ENCODE peak calls at places on chromosomes 7 and 10, in nine cellular contexts. W is DND-41; A is K562; M is WERI-Rb-1; C is CD8-positive, alpha-beta T cell; G is MM.1S; S is left ventricle myocardium inferior; B is psoas muscle; O is upper lobe of right lung. X is an unnamed sample. For H3K27me3, the result is how much of the 10 kb centered on the place peaks cover.

GRCh38 chr10:84117683-84118394 is 21.5 kb upstream of the GHITM start:
- DNase-seq in O (no peak), C (no peak), B (no peak), G (no peak), W (no peak), M (no peak), S (no peak), A (no peak), X (no peak)

GRCh38 chr7:95631545-95631944 is 35.2 kb upstream of the PDK4 start:
- DNase-seq in B (no peak), O (no peak), A (no peak), S (no peak), G (no peak), C (no peak), W (no peak), M (no peak), X (no peak)

GRCh38 chr7:31327071-31327470 is 13.5 kb downstream of the NEUROD6 start:
- DNase-seq in O (no peak), B (no peak), M (no peak), C (no peak), W (no peak), S (no peak), A (no peak), G (no peak), X (no peak)

GRCh38 chr10:62738916-62739315 is 65.6 kb upstream of the ADO start:
- DNase-seq in M (no peak), A (no peak), G (no peak), S (no peak), C (no peak), B (no peak), W (no peak), O (no peak), X (no peak)

GRCh38 chr10:32938554-32939061 is 19.4 kb downstream of the ITGB1 start:
- DNase-seq in B (no peak), M (no peak), W (no peak), G (no peak), A (peak), C (no peak), S (peak), O (no peak), X (no peak)

GRCh38 chr7:121428857-121429489 is 32.9 kb upstream of the FAM3C start:
- DNase-seq in C (no peak), W (no peak), O (no peak), B (no peak), S (no peak), A (no peak), G (no peak), M (no peak), X (no peak)

GRCh38 chr7:149670288-149670687 is 103.1 kb downstream of the ZNF467 start:
- DNase-seq in O (no peak), W (no peak), S (peak), G (no peak), B (no peak), A (no peak), C (no peak), M (no peak), X (no peak)

GRCh38 chr7:46152671-46153070 is 231.6 kb upstream of the IGFBP3 start:
- DNase-seq in B (no peak), C (no peak), M (no peak), A (no peak), O (no peak), G (peak), S (no peak), W (no peak), X (no peak)

GRCh38 chr10:77188511-77188910 is 449.1 kb downstream of the KCNMA1 start:
- DNase-seq in M (no peak), S (no peak), O (no peak), B (no peak), C (no peak), G (no peak), A (no peak), W (no peak), X (no peak)

GRCh38 chr7:127741764-127742375 is 89.9 kb downstream of the SND1 start:
- DNase-seq in A (no peak), B (no peak), S (no peak), C (no peak), G (no peak), W (no peak), O (no peak), M (no peak), X (no peak)

GRCh38 chr10:42942279-42942932 is 134.5 kb upstream of the RET start:
- DNase-seq in B (no peak), M (no peak), A (no peak), C (no peak), G (no peak), S (no peak), W (no peak), O (peak), X (no peak)

GRCh38 chr7:68707146-68707545 is 891.1 kb upstream of the AUTS2 start:
- DNase-seq in O (no peak), A (no peak), C (no peak), B (no peak), S (no peak), M (no peak), G (no peak), W (no peak), X (no peak)

GRCh38 chr7:20310963-20311742 is 19.5 kb upstream of the ITGB8 start:
- DNase-seq in S (no peak), W (no peak), B (no peak), G (peak), M (no peak), A (peak), C (no peak), O (no peak), X (no peak)
- TF ChIP-seq CTCF in S (peak), W (no peak), B (peak), G (peak), M (no peak), A (peak), C (no peak), O (peak), X (no peak)

DNA sequence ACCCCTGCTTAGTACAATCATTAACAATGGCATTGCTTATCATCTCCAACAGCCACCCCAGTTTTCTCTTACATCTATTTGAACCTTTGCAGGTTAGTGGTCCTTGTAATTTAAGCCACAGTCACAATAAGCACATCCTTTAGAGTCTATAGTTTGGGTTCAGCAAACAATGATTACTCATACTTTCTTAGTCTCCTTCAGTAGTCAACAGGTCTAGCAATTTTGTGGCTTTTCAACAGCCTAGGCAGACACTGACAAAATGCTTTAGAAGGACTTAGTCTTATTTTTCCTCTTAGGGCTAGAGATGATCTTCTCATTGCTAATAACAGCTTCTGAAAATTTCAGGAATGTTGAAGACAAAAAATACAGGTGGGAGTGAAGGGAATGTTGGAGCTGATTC is 32.3 kb upstream of the FAM204A start:
- DNase-seq in O (no peak), A (no peak), B (no peak), S (no peak), G (no peak), W (no peak), C (no peak), M (no peak), X (no peak)
- H3K27me3 ChIP-seq in O (under half), A (under half), B (under half), S (under half), G (under half), W (under half), C (under half), M (under half), X (under half)

DNA sequence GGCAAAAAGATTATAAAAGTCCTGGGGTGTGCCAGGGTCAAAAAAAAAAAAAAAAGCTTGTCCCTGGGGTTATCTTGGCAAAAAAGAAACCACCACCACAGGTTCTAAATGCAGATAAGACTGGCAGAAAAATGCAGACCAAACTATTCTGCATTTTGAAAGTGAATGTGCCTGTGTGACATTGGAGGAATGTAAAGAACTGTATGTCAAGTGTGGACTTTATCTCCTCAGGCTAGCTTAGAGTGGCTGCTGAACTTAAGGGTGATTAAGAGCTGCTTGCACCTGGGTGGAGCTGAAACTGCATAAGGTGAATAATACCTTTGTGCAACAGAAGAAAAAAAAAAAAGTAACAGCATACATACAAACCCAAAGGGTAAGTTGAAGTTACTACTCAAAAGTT is 1.3 kb upstream of the NAPEPLD start:
- DNase-seq in M (no peak), O (no peak), C (no peak), G (no peak), A (peak), W (no peak), S (no peak), B (no peak), X (no peak)
- H3K27ac ChIP-seq in M (no peak), O (peak), C (no peak), G (no peak), A (peak), W (no peak), S (no peak), B (no peak), X (no peak)

GRCh38 chr10:123380491-123381085 is 226.4 kb downstream of the BUB3 start:
- DNase-seq in G (no peak), C (no peak), A (peak), M (no peak), W (no peak), B (no peak), S (no peak), O (no peak), X (no peak)
- TF ChIP-seq CTCF in G (no peak), C (peak), A (peak), M (peak), W (peak), B (no peak), S (no peak), O (peak), X (peak)

DNA sequence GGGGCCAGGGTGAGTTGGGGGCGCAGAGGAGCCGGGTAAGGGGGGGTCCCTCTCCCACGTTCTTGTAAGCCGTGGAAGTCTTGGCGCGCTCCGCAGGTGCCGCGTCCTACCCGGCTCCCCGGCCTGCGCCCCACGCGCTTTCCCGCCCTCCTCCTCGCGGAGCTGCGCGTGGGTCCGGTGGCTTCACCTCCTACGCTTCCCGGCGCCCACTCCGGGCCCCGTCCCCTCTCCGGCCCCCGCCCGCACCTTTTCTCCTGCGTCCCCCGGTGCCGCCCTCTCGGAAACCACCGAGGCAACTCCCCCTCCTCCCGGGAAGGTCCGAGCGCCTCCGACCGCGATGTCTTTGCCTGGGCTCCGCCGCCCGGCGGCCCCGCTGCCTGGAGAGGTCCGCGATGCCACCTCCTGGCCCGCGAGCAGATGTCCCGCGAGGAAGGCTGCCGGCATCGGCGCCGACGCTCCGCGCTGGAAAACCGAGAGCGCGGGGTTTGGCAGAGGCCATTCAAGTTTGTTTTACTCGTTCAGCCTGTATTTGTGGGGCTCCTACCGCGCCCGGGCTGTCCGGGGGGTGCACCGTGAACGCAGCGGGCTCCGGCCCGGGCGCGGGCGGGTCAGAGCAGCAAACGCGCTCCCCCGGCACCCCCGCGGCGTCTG is 2.4 kb upstream of the NKX6-2 start:
- DNase-seq in B (no peak), M (peak), O (no peak), G (no peak), C (no peak), S (no peak), A (no peak), W (no peak), X (no peak)
- H3K27me3 ChIP-seq in B (half or more), M (under half), O (half or more), G (under half), C (under half), S (half or more), A (under half), W (under half), X (half or more)

GRCh38 chr7:135597926-135598305 is 40.2 kb downstream of the NUP205 start:
- DNase-seq in C (no peak), B (no peak), M (no peak), A (no peak), S (no peak), G (no peak), W (no peak), O (no peak), X (no peak)
- H3K27ac ChIP-seq in C (no peak), B (no peak), M (no peak), A (no peak), S (no peak), G (no peak), W (no peak), O (no peak), X (no peak)